ENCODE peak calls at places on chromosomes 3 and 15, in six cellular contexts. F is stimulated activated CD8-positive, alpha-beta memory T cell treated with anti-CD3 and anti-CD28 coated beads, Interleukin-12 subunit alpha, Interleukin-12 subunit beta, amount 100 ng/mL, for 4 hours; X is RPMI7951; N is WTC11; O is left colon; Q is activated T-cell treated with anti-CD3 and anti-CD28 coated beads for 1 hour. H is an unnamed sample.
A peak's percentile ranks its signal among the peaks of the same experiment; 100 is the strongest.

GRCh38 chr3:157102098-157102497 is 57.8 kb downstream of the CCNL1 start:
- DNase-seq in F (no peak), N (no peak), Q (no peak), O (no peak), X (no peak), H (no peak)

GRCh38 chr15:73989001-73989798 is 2.9 kb downstream of the STOML1 start:
- DNase-seq in F (no peak), O (no peak), X (peak; percentile 92), N (no peak), Q (no peak), H (no peak)

GRCh38 chr3:190384241-190384863 is 3.6 kb upstream of the CLDN16 start:
- DNase-seq in X (peak; percentile 55), O (peak; percentile 47), Q (no peak), N (no peak), F (no peak), H (no peak)

GRCh38 chr3:126179825-126180476 is 435 bp downstream of the ALDH1L1 start:
- DNase-seq in Q (no peak), X (no peak), F (no peak), N (peak; percentile 66), O (peak; percentile 36), H (peak; percentile 29)

GRCh38 chr15:52284164-52284563 is 11.4 kb downstream of the MYO5C start:
- DNase-seq in X (peak; percentile 42), F (no peak), N (no peak), O (no peak), Q (no peak), H (no peak)

GRCh38 chr3:79415351-79415750 is 352.4 kb downstream of the ROBO1 start:
- DNase-seq in N (no peak), O (no peak), Q (no peak), X (no peak), F (no peak), H (no peak)

GRCh38 chr3:146750196-146750595 is 145.1 kb upstream of the PLSCR5 start:
- DNase-seq in X (peak; percentile 24), Q (no peak), O (no peak), F (no peak), N (no peak), H (no peak)

GRCh38 chr3:9727041-9727595 is 4.4 kb upstream of the BRPF1 start:
- DNase-seq in N (peak; percentile 85), X (peak; percentile 49), Q (peak; percentile 38), F (no peak), O (no peak), H (no peak)

GRCh38 chr15:44068346-44068745 is 126.7 kb downstream of the FRMD5 start:
- DNase-seq in X (no peak), O (no peak), Q (no peak), N (no peak), F (no peak), H (no peak)

GRCh38 chr3:2446146-2446545 is 347.5 kb downstream of the CNTN4 start:
- DNase-seq in O (no peak), X (no peak), F (no peak), N (no peak), Q (no peak), H (no peak)

GRCh38 chr3:5197470-5198312 is 10.2 kb downstream of the EDEM1 start:
- DNase-seq in X (peak; percentile 39), Q (no peak), O (no peak), F (no peak), N (no peak), H (no peak)

GRCh38 chr3:169283902-169284451 is 379.5 kb downstream of the MECOM start:
- DNase-seq in F (no peak), O (peak; percentile 31), Q (no peak), N (no peak), X (no peak), H (no peak)

GRCh38 chr3:83218383-83219200 is 1457.1 kb upstream of the GBE1 start:
- DNase-seq in O (no peak), Q (no peak), X (no peak), N (no peak), F (no peak), H (no peak)

GRCh38 chr3:25673738-25674298 is 9.1 kb upstream of the TOP2B start:
- DNase-seq in X (no peak), O (no peak), N (no peak), F (no peak), Q (no peak), H (no peak)

GRCh38 chr3:136818191-136818850 is 605 bp upstream of the SLC35G2 start:
- DNase-seq in F (peak; percentile 25), N (peak; percentile 48), X (peak; percentile 94), Q (no peak), O (no peak), H (no peak)

GRCh38 chr3:189304465-189305341 is 132.9 kb downstream of the TPRG1 start:
- DNase-seq in Q (no peak), O (peak; percentile 84), X (peak; percentile 92), F (no peak), N (peak; percentile 25), H (no peak)

GRCh38 chr3:109275702-109276293 is 40.5 kb downstream of the DPPA2 start:
- DNase-seq in X (peak; percentile 50), O (no peak), F (no peak), N (peak; percentile 64), Q (no peak), H (peak; percentile 14)

GRCh38 chr3:186451371-186451770 is 89.3 kb upstream of the DGKG start:
- DNase-seq in Q (no peak), O (no peak), F (no peak), X (no peak), N (no peak), H (no peak)

GRCh38 chr3:179450901-179451334 is 352 bp downstream of the GNB4 start:
- DNase-seq in Q (no peak), X (no peak), F (no peak), N (no peak), O (no peak), H (peak; percentile 9)

GRCh38 chr3:20064796-20065564 is 24.7 kb downstream of the KAT2B start:
- DNase-seq in O (no peak), F (no peak), X (no peak), Q (no peak), N (no peak), H (no peak)

GRCh38 chr15:91894606-91895005 is 41.1 kb downstream of the SLCO3A1 start:
- DNase-seq in F (no peak), O (no peak), X (no peak), Q (no peak), N (no peak), H (no peak)